ENCODE peak calls at places on chromosomes 6 and 20, in nine cellular contexts. U is Peyer's patch, J is IMR-90, F is adrenal gland, Y is transverse colon, H is body of pancreas, I is HepG2, S is breast epithelium, P is gastrocnemius medialis. Q is an unnamed sample. For H3K36me3, the result is how much of the 10 kb centered on the place peaks cover.

GRCh38 chr6:44431118-44431725 is 43.7 kb downstream of the CDC5L start:
- DNase-seq in U (peak), J (peak), F (no peak), Y (peak), H (peak), I (peak), S (no peak), P (no peak), Q (peak)

GRCh38 chr20:37610203-37610798 is 82.6 kb upstream of the BLCAP start:
- DNase-seq in U (no peak), J (no peak), F (no peak), Y (no peak), H (no peak), I (no peak), S (no peak), P (no peak), Q (no peak)

GRCh38 chr6:40315055-40315454 is 272.1 kb downstream of the LRFN2 start:
- DNase-seq in U (no peak), J (no peak), F (no peak), Y (no peak), H (no peak), I (no peak), S (no peak), P (peak), Q (no peak)

GRCh38 chr6:116374586-116374985 is 3.8 kb downstream of the DSE start:
- DNase-seq in U (no peak), J (no peak), F (no peak), Y (no peak), H (no peak), I (no peak), S (no peak), P (no peak), Q (no peak)

GRCh38 chr6:160995271-160995670 is 3.7 kb downstream of the MAP3K4 start:
- DNase-seq in U (no peak), J (no peak), F (no peak), Y (no peak), H (no peak), I (no peak), S (no peak), P (no peak), Q (no peak)

GRCh38 chr6:30490031-30490876 is 945 bp downstream of the HLA-E start:
- DNase-seq in U (peak), J (peak), F (peak), Y (peak), H (peak), I (no peak), S (peak), P (peak), Q (peak)

GRCh38 chr6:111661541-111662041 is 55.9 kb upstream of the TRAF3IP2 start:
- DNase-seq in U (no peak), J (no peak), F (no peak), Y (peak), H (peak), I (no peak), S (no peak), P (peak), Q (peak)

GRCh38 chr20:4483481-4483880 is 238.2 kb upstream of the PRND start:
- DNase-seq in U (no peak), J (peak), F (no peak), Y (no peak), H (no peak), I (no peak), S (no peak), P (no peak), Q (no peak)

GRCh38 chr20:46558511-46558959 is 8.1 kb upstream of the OCSTAMP start:
- DNase-seq in U (no peak), J (peak), F (no peak), Y (no peak), H (no peak), I (peak), S (no peak), P (no peak), Q (no peak)

GRCh38 chr6:45631396-45631795 is 253.7 kb upstream of the SUPT3H start:
- DNase-seq in U (no peak), J (no peak), F (no peak), Y (no peak), H (no peak), I (no peak), S (no peak), P (no peak), Q (no peak)

GRCh38 chr6:117906454-117906904 is 585 bp upstream of the SLC35F1 start:
- DNase-seq in U (no peak), J (no peak), F (no peak), Y (no peak), H (no peak), I (no peak), S (no peak), P (no peak), Q (no peak)
- H3K27ac ChIP-seq in U (no peak), J (no peak), F (no peak), Y (no peak), H (no peak), I (no peak), S (no peak), P (no peak), Q (peak)

GRCh38 chr20:39039261-39039660 is 77.1 kb downstream of the DHX35 start:
- DNase-seq in U (no peak), J (no peak), F (no peak), Y (no peak), H (no peak), I (no peak), S (no peak), P (no peak), Q (no peak)
- H3K36me3 ChIP-seq in U (under half), J (under half), F (under half), Y (under half), H (under half), I (half or more), S (under half), P (under half), Q (under half)

DNA sequence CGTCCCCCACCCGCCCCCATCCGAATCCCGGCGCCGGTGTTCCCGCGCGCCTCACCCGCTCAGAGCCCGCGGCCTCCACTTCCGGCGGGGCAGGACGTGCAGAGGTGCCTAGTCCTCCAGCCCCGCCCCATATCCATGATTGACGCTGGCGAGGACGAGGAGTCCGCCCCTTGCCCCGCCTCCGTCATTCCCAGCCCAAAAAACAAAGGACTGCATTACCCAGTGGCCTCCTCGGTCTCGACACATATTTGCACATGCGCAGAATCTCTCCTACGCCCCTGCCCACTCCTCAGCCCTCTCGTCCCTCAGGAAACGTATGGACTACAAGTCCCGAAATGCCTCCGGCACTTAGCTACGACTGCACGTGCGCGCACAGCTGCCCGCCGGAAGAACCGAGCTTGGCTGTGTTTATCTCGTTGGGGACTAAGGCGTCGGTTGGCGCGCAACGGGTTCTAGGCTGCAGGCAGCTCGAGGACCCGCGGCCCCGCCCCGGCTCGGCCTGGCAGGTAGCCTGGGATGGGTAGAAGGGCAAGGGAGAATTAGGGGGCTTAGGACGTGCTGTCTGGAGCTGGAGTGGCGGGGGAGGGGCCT is at the start of the genes KLHDC3 and MEA1:
- DNase-seq in U (peak), J (peak), F (peak), Y (peak), H (peak), I (peak), S (peak), P (peak), Q (peak)
- TF ChIP-seq POLR2A in U (peak), J (peak), F (peak), Y (peak), H (peak), I (no peak), S (no peak), P (peak), Q (peak)

DNA sequence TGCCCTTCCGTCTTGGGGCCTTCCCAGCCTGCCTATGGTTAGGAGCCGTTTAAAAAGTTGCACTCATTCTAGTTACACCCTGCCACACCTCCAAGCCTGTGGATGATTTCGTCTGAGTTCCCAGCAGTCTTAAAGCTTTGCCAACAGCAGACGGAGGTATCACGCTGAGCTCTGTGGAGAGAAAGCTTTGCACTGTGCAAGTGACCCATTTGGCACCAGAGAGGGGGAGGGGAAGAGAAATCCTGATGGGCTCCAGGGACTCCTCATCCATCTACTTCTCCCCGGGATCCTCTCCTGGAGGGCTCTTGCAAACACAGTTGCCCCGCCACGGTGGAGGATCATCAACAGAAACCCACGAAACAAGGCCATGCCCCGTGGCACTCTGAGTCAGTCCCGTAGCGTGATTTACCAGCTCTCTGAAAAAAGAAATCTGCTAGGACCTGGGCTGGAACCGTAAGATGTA is 98.8 kb upstream of the CITED2 start:
- DNase-seq in U (no peak), J (no peak), F (peak), Y (no peak), H (peak), I (no peak), S (no peak), P (peak), Q (no peak)
- H3K27ac ChIP-seq in U (no peak), J (peak), F (peak), Y (peak), H (peak), I (no peak), S (peak), P (peak), Q (no peak)

DNA sequence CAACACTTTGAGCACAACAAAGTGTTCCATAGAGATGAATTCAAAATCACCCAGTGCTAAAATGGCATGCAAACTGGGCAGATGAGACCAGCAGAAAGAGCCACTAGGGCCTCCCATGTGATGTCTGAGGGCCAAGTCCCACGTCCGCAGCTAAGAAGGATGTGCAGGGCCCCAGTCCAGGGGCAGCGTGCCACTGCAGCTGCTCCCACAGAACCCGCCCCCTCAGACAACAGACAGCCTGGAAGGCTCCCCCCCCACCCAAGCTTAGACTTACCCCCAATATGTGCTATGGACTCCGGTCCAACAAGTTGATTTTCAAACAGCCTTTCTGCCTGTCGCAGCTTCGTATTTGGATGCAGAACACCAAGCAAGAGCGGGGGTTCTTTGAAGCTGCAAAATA is 14.1 kb downstream of the APMAP start:
- DNase-seq in U (no peak), J (no peak), F (no peak), Y (no peak), H (no peak), I (no peak), S (no peak), P (no peak), Q (no peak)
- H3K36me3 ChIP-seq in U (under half), J (under half), F (under half), Y (under half), H (under half), I (half or more), S (under half), P (under half), Q (under half)

DNA sequence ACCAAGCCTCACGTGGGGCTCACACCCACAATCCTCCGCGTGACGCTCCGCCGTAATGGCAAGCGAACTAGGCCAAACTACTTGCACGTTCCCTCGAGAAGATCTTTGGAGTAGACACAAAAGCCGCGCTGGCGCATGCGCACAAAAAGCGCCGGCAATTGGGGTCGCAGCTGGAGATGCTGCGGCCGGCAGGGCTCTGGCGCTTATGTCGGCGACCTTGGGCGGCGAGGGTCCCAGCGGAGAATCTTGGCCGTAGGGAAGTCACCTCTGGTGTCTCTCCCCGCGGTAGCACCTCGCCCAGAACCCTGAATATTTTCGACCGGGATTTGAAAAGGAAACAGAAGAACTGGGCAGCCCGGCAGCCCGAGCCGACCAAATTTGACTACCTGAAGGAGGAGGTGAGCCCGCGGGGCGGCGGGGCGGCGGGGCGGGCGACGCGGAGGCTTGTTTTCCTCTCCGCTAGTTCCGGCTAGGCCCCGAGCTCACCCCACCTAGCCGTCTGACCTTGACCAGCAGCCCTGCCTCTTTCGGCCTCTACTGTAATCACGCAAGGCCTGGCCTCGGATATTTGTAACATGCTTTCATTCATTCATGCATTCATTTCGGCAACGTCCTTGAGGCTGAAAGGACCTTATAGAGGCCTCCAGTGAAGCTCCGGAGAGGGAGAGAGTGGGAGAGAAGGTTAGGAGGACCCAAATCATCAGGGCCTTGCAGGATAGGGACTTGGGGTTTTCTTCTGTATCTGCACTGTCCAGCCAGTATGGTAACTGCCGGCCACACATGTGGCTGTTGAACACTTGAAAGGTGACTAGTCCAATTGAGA is at the start of the genes ESF1 and NDUFAF5:
- DNase-seq in U (peak), J (peak), F (peak), Y (peak), H (peak), I (peak), S (peak), P (peak), Q (peak)
- TF ChIP-seq POLR2A in U (no peak), J (peak), F (peak), Y (peak), H (peak), I (peak), S (no peak), P (peak), Q (peak)